ENCODE peak calls at places on chromosomes 16 and 17, in ten cellular contexts. P, W, I, S, A, D, H, Z, M and O are unnamed samples.

GRCh38 chr17:82734987-82735866 is at the start of gene FN3K:
- DNase-seq in P (no peak), W (no peak), I (no peak), S (no peak), A (peak; percentile 80), D (peak; percentile 86), H (peak; percentile 62), Z (no peak), M (no peak), O (no peak)

GRCh38 chr17:32917081-32917480 is 10.9 kb upstream of the TMEM98 start:
- DNase-seq in P (no peak), W (no peak), I (no peak), S (no peak), A (no peak), D (no peak), H (no peak), Z (no peak), M (no peak), O (no peak)

GRCh38 chr17:29176500-29177351 is 3.5 kb downstream of the MYO18A start:
- DNase-seq in P (peak; percentile 88), W (peak; percentile 78), I (no peak), S (peak; percentile 44), A (peak; percentile 29), D (peak; percentile 97), H (peak; percentile 89), Z (peak; percentile 56), M (no peak), O (no peak)

GRCh38 chr16:61128545-61129323 is 907.5 kb downstream of the CDH8 start:
- DNase-seq in P (no peak), W (no peak), I (no peak), S (no peak), A (no peak), D (peak; percentile 64), H (no peak), Z (no peak), M (no peak), O (no peak)

GRCh38 chr17:29661220-29661619 is 38.5 kb upstream of the CORO6 start:
- DNase-seq in P (no peak), W (no peak), I (no peak), S (no peak), A (no peak), D (no peak), H (no peak), Z (no peak), M (no peak), O (no peak)

GRCh38 chr17:61337247-61337812 is 62.3 kb upstream of the TBX2 start:
- DNase-seq in P (no peak), W (no peak), I (no peak), S (no peak), A (peak; percentile 57), D (no peak), H (no peak), Z (no peak), M (no peak), O (no peak)

GRCh38 chr17:57604771-57605733 is 140.0 kb downstream of the CCDC182 start:
- DNase-seq in P (peak; percentile 90), W (peak; percentile 95), I (no peak), S (peak; percentile 75), A (peak; percentile 74), D (no peak), H (peak; percentile 75), Z (peak; percentile 64), M (peak; percentile 62), O (peak; percentile 94)

GRCh38 chr17:78621720-78622490 is 44.7 kb upstream of the DNAH17 start:
- DNase-seq in P (no peak), W (no peak), I (no peak), S (no peak), A (no peak), D (no peak), H (no peak), Z (no peak), M (no peak), O (no peak)

GRCh38 chr17:40103742-40104095 is 3.3 kb upstream of the NR1D1 start:
- DNase-seq in P (peak; percentile 83), W (no peak), I (no peak), S (no peak), A (no peak), D (peak; percentile 7), H (no peak), Z (no peak), M (no peak), O (no peak)
- H3K27ac ChIP-seq in P (peak overlapping the region; percentile 85), W (no peak overlapping the region), I (no peak overlapping the region), S (no peak overlapping the region), A (no peak overlapping the region), D (no peak overlapping the region), H (peak overlapping the region; percentile 53), Z (peak overlapping the region; percentile 55), M (no peak overlapping the region), O (no peak overlapping the region)

GRCh38 chr16:68490829-68491575 is 42.7 kb upstream of the SMPD3 start:
- DNase-seq in P (peak; percentile 64), W (peak; percentile 53), I (peak; percentile 74), S (no peak), A (no peak), D (peak; percentile 90), H (peak; percentile 96), Z (no peak), M (no peak), O (peak; percentile 22)

GRCh38 chr16:68492151-68492500 is 43.8 kb upstream of the SMPD3 start:
- DNase-seq in P (no peak), W (no peak), I (no peak), S (no peak), A (no peak), D (no peak), H (no peak), Z (no peak), M (no peak), O (no peak)

GRCh38 chr16:68493412-68494070 is 45.2 kb upstream of the SMPD3 start:
- DNase-seq in P (no peak), W (peak; percentile 52), I (no peak), S (no peak), A (no peak), D (no peak), H (no peak), Z (no peak), M (no peak), O (no peak)

GRCh38 chr16:68491576-68491950 is 43.3 kb upstream of the SMPD3 start:
- DNase-seq in P (no peak), W (no peak), I (no peak), S (no peak), A (no peak), D (no peak), H (no peak), Z (no peak), M (no peak), O (no peak)

GRCh38 chr16:68492501-68493411 is 44.4 kb upstream of the SMPD3 start:
- DNase-seq in P (no peak), W (peak; percentile 59), I (no peak), S (no peak), A (no peak), D (peak; percentile 90), H (peak; percentile 99), Z (no peak), M (no peak), O (peak; percentile 26)
- H3K27ac ChIP-seq in P (no peak overlapping the region), W (peak overlapping the region; percentile 53), I (no peak overlapping the region), S (no peak overlapping the region), A (no peak overlapping the region), D (peak overlapping the region; percentile 35), H (peak overlapping the region; percentile 98), Z (no peak overlapping the region), M (no peak overlapping the region), O (no peak overlapping the region)

GRCh38 chr16:1220841-1221627 is 4.0 kb downstream of the TPSG1 start:
- DNase-seq in P (no peak), W (no peak), I (no peak), S (no peak), A (no peak), D (no peak), H (no peak), Z (no peak), M (no peak), O (no peak)
- H3K27ac ChIP-seq in P (no peak overlapping the region), W (no peak overlapping the region), I (no peak overlapping the region), S (no peak overlapping the region), A (no peak overlapping the region), D (no peak overlapping the region), H (no peak overlapping the region), Z (no peak overlapping the region), M (no peak overlapping the region), O (no peak overlapping the region)

DNA sequence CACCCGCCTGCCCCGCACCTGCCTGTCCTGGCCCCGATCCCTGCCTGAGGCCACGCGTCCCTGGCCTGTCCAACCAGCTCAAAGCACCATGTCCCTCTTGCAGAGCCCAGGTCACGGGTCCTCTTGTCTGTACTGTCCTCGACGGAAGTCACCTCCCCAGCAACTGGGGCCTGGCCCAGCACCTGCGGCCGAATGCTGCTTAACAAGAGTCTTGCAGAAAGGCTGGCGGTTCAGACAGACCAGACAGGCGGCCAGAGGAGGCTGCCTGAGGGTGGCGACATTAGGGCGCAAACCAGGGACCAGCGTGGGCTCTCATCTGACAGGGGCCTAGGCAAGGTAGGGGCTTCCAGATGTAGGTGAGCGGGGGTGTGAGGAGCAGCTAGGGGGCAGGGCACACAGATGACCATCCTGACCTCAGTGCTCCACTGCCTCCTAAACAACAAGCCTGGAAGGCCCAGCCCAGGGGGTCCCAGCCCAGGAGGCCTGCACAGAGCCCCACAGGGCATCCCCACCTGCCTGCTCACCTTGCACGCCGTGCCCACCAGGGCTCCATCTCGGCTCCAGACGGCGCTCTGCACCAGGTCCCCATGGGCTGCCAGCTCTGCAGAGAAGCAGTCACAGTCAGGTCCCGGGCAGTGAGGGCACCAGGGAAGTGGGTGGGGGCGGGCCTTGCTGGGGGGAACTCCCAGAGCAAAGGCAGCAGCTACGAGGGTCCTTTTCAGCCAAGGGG is 11.3 kb downstream of the CORO7 start:
- DNase-seq in P (no peak), W (peak; percentile 38), I (no peak), S (no peak), A (no peak), D (peak; percentile 71), H (no peak), Z (no peak), M (no peak), O (no peak)
- H3K27ac ChIP-seq in P (no peak overlapping the region), W (no peak overlapping the region), I (no peak overlapping the region), S (no peak overlapping the region), A (no peak overlapping the region), D (no peak overlapping the region), H (no peak overlapping the region), Z (no peak overlapping the region), M (no peak overlapping the region), O (no peak overlapping the region)